ENCODE peak calls at places on chromosome 15, in four cellular contexts. A is T-helper 22 cell, N is fibroblast of the aortic adventitia, S is lower lobe of right lung. K is an unnamed sample.

GRCh38 chr15:89647191-89647851 is 7.9 kb downstream of the KIF7 start:
- DNase-seq in S (peak), N (peak), A (no peak), K (peak)

GRCh38 chr15:64152507-64153387 is 1.2 kb downstream of the SNX22 start:
- DNase-seq in A (no peak), N (no peak), S (peak), K (no peak)

GRCh38 chr15:29920515-29920914 is 98.2 kb upstream of the TJP1 start:
- DNase-seq in A (no peak), S (peak), N (no peak), K (no peak)

GRCh38 chr15:99514306-99514705 is 51.5 kb upstream of the MEF2A start:
- DNase-seq in N (no peak), S (no peak), A (no peak), K (no peak)

GRCh38 chr15:63178034-63178433 is 11.4 kb upstream of the RAB8B start:
- DNase-seq in A (no peak), N (peak), S (no peak), K (no peak)

GRCh38 chr15:42037650-42038049 is 16.8 kb upstream of the PLA2G4E start:
- DNase-seq in N (no peak), S (peak), A (no peak), K (no peak)

GRCh38 chr15:68278345-68279217 is 1.0 kb downstream of the FEM1B start:
- DNase-seq in A (no peak), N (peak), S (no peak), K (peak)

GRCh38 chr15:85128636-85129035 is 147.0 kb downstream of the PDE8A start:
- DNase-seq in N (no peak), A (no peak), S (no peak), K (no peak)

GRCh38 chr15:93420050-93420452 is 331.0 kb upstream of the RGMA start:
- DNase-seq in S (no peak), N (no peak), A (no peak), K (no peak)

K was measured in ecto neural progenitor cell.